ENCODE peak calls at places on chromosomes 1 and 21, in seven cellular contexts. Y is germinal center; W is A549; R is HEK293T; G is HTR-8/SVneo; A is activated T-cell treated with anti-CD3 and anti-CD28 coated beads, Interleukin-2, amount 50 U/mL, for 24 hours; H is CD8-positive, alpha-beta T cell. J is an unnamed sample.

GRCh38 chr1:29383972-29384371 is 147.7 kb downstream of the PTPRU start:
- DNase-seq in H (no peak), R (no peak), G (no peak), Y (no peak), W (no peak), A (no peak), J (no peak)

GRCh38 chr1:210456731-210457130 is 128.0 kb downstream of the HHAT start:
- DNase-seq in R (no peak), A (no peak), W (no peak), G (no peak), Y (no peak), H (no peak), J (no peak)

GRCh38 chr1:184143449-184143848 is 91.9 kb downstream of the TSEN15 start:
- DNase-seq in W (no peak), H (no peak), Y (no peak), G (no peak), R (peak; percentile 28), A (no peak), J (no peak)

GRCh38 chr1:98113811-98114210 is 193.0 kb upstream of the DPYD start:
- DNase-seq in Y (no peak), R (no peak), G (no peak), A (no peak), H (no peak), W (no peak), J (no peak)

GRCh38 chr1:160567858-160568682 is 11.2 kb downstream of the CD84 start:
- DNase-seq in R (no peak), G (no peak), H (peak; percentile 73), A (peak; percentile 72), W (no peak), Y (no peak), J (no peak)

GRCh38 chr1:84750110-84750509 is 59.8 kb upstream of the SSX2IP start:
- DNase-seq in R (no peak), A (no peak), G (no peak), H (no peak), W (no peak), Y (no peak), J (no peak)

GRCh38 chr1:92310185-92310597 is 11.3 kb downstream of the RPAP2 start:
- DNase-seq in G (peak; percentile 26), Y (peak; percentile 31), W (no peak), R (peak; percentile 28), A (no peak), H (no peak), J (peak; percentile 36)

GRCh38 chr1:90768098-90768497 is 51.0 kb upstream of the BARHL2 start:
- DNase-seq in G (no peak), A (no peak), H (no peak), Y (no peak), R (no peak), W (peak; percentile 1), J (no peak)

GRCh38 chr1:17967623-17968022 is 140.0 kb upstream of the IGSF21 start:
- DNase-seq in R (no peak), Y (no peak), A (no peak), G (no peak), W (no peak), H (no peak), J (no peak)

GRCh38 chr1:38061883-38062328 is 15.3 kb upstream of the POU3F1 start:
- DNase-seq in Y (no peak), H (no peak), W (no peak), A (no peak), G (no peak), R (no peak), J (no peak)

GRCh38 chr1:85202092-85202863 is 1.5 kb upstream of the SYDE2 start:
- DNase-seq in G (no peak), Y (no peak), A (no peak), H (no peak), R (no peak), W (no peak), J (no peak)

GRCh38 chr1:186880982-186881381 is 52.2 kb downstream of the PLA2G4A start:
- DNase-seq in R (no peak), W (no peak), H (no peak), A (no peak), Y (no peak), G (no peak), J (no peak)

GRCh38 chr1:43477716-43478115 is 24.0 kb upstream of the HYI start:
- DNase-seq in Y (no peak), R (no peak), W (no peak), A (no peak), G (no peak), H (no peak), J (no peak)

GRCh38 chr21:15761508-15762100 is 31.8 kb downstream of the USP25 start:
- DNase-seq in G (no peak), W (no peak), A (no peak), R (no peak), H (no peak), Y (no peak), J (peak; percentile 22)

GRCh38 chr1:95197616-95198252 is 36.3 kb upstream of the RWDD3 start:
- DNase-seq in A (no peak), W (no peak), H (no peak), R (no peak), Y (no peak), G (peak; percentile 28), J (no peak)

GRCh38 chr1:167722152-167722869 is 529 bp downstream of the MPZL1 start:
- DNase-seq in Y (peak; percentile 47), R (peak; percentile 53), W (peak; percentile 41), H (peak; percentile 25), A (no peak), G (peak; percentile 41), J (no peak)

GRCh38 chr1:213120386-213120785 is 69.3 kb downstream of the RPS6KC1 start:
- DNase-seq in H (no peak), R (no peak), G (no peak), Y (no peak), A (no peak), W (no peak), J (peak; percentile 7)

GRCh38 chr1:173507205-173507846 is 30.2 kb downstream of the PRDX6 start:
- DNase-seq in H (no peak), G (peak; percentile 33), A (no peak), Y (no peak), W (peak; percentile 63), R (no peak), J (no peak)

GRCh38 chr1:109932679-109933078 is 22.0 kb downstream of the CSF1 start:
- DNase-seq in H (no peak), G (no peak), R (no peak), W (no peak), A (no peak), Y (no peak), J (no peak)

J was measured in dermis microvascular lymphatic vessel endothelial cell.